ENCODE peak calls at places on chromosomes 5 and 9, in six cellular contexts. Z is HCT116; F is CD8-positive, alpha-beta T cell; X is Panc1; H is pancreas; Q is RWPE2. D is an unnamed sample.

GRCh38 chr5:43619380-43619779 is 16.4 kb downstream of the NNT start:
- ATAC-seq in Z (no peak), F (no peak), X (no peak), H (no peak), Q (no peak), D (no peak)

GRCh38 chr9:110161940-110162339 is 46.0 kb downstream of the C9orf152 start:
- ATAC-seq in Z (no peak), F (no peak), X (no peak), H (no peak), Q (no peak), D (no peak)

GRCh38 chr9:100091650-100092049 is 7.2 kb downstream of the ERP44 start:
- ATAC-seq in Z (no peak), F (no peak), X (no peak), H (no peak), Q (no peak), D (no peak)

GRCh38 chr9:35311891-35312639 is 150.3 kb downstream of the UNC13B start:
- ATAC-seq in Z (no peak), F (no peak), X (no peak), H (no peak), Q (no peak), D (no peak)

GRCh38 chr5:37375091-37375490 is 4.0 kb upstream of the WDR70 start:
- ATAC-seq in Z (no peak), F (no peak), X (no peak), H (no peak), Q (no peak), D (no peak)

GRCh38 chr9:4222357-4222756 is 77.5 kb downstream of the GLIS3 start:
- ATAC-seq in Z (no peak), F (no peak), X (no peak), H (no peak), Q (no peak), D (no peak)

GRCh38 chr9:36337002-36337401 is 63.1 kb downstream of the RNF38 start:
- ATAC-seq in Z (no peak), F (no peak), X (no peak), H (no peak), Q (peak), D (no peak)

GRCh38 chr5:131170540-131171275 is at the start of gene LYRM7:
- ATAC-seq in Z (peak), F (peak), X (peak), H (peak), Q (peak), D (peak)

GRCh38 chr9:35907732-35908483 is 1.4 kb upstream of the SPAAR start:
- ATAC-seq in Z (peak), F (no peak), X (peak), H (peak), Q (peak), D (peak)

GRCh38 chr5:565782-566445 is 41.7 kb upstream of the SLC9A3 start:
- ATAC-seq in Z (no peak), F (no peak), X (no peak), H (peak), Q (peak), D (no peak)

GRCh38 chr5:43236633-43237355 is 44.8 kb downstream of the NIM1K start:
- ATAC-seq in Z (no peak), F (no peak), X (no peak), H (no peak), Q (no peak), D (no peak)

GRCh38 chr9:69180200-69180599 is 6.1 kb downstream of the TJP2 start:
- ATAC-seq in Z (peak), F (no peak), X (peak), H (no peak), Q (peak), D (no peak)

GRCh38 chr9:93119703-93119952 is 14.4 kb downstream of the NINJ1 start:
- ATAC-seq in Z (no peak), F (no peak), X (no peak), H (no peak), Q (no peak), D (no peak)

GRCh38 chr9:134783699-134784039 is 96.9 kb upstream of the FCN2 start:
- ATAC-seq in Z (no peak), F (no peak), X (no peak), H (no peak), Q (no peak), D (no peak)

GRCh38 chr5:177083351-177083750 is 3.4 kb upstream of the FGFR4 start:
- ATAC-seq in Z (no peak), F (no peak), X (no peak), H (no peak), Q (no peak), D (no peak)

GRCh38 chr9:109799792-109800191 is 19.8 kb downstream of the PALM2AKAP2 start:
- ATAC-seq in Z (no peak), F (no peak), X (no peak), H (no peak), Q (peak), D (peak)

GRCh38 chr9:109098221-109098959 is 21.4 kb downstream of the TMEM245 start:
- ATAC-seq in Z (peak), F (no peak), X (peak), H (peak), Q (peak), D (peak)

GRCh38 chr5:178449163-178450060 is 140.8 kb downstream of the COL23A1 start:
- ATAC-seq in Z (no peak), F (no peak), X (no peak), H (no peak), Q (no peak), D (peak)

GRCh38 chr5:157750320-157750719 is 6.8 kb downstream of the LSM11 start:
- ATAC-seq in Z (no peak), F (no peak), X (no peak), H (no peak), Q (peak), D (peak)

GRCh38 chr9:32395483-32396216 is 11.2 kb downstream of the ACO1 start:
- ATAC-seq in Z (peak), F (no peak), X (peak), H (peak), Q (peak), D (peak)

GRCh38 chr5:88145603-88146467 is 122.8 kb downstream of the TMEM161B start:
- ATAC-seq in Z (no peak), F (no peak), X (no peak), H (no peak), Q (no peak), D (no peak)

GRCh38 chr9:14573319-14573718 is 119.9 kb downstream of the ZDHHC21 start:
- ATAC-seq in Z (no peak), F (no peak), X (no peak), H (no peak), Q (no peak), D (no peak)

GRCh38 chr9:20441704-20442423 is 180.4 kb downstream of the MLLT3 start:
- ATAC-seq in Z (no peak), F (no peak), X (no peak), H (no peak), Q (no peak), D (no peak)

GRCh38 chr9:104286792-104287191 is 192.7 kb downstream of the SMC2 start:
- ATAC-seq in Z (no peak), F (no peak), X (no peak), H (no peak), Q (peak), D (peak)

D was measured in SK-N-SH treated with all-trans-retinoic acid at 6 μM for 48 hours.